ENCODE peak calls at places on chromosomes 5 and 9, in six cellular contexts. B is stimulated activated CD8-positive, alpha-beta memory T cell treated with anti-CD3 and anti-CD28 coated beads, Interleukin-12 subunit alpha, Interleukin-12 subunit beta, amount 100 ng/mL, for 4 hours; X is heart left ventricle; M is left lobe of liver; W is GM04504; J is HFF-Myc. O is an unnamed sample.

GRCh38 chr5:139660105-139660915 is 12.2 kb downstream of the CXXC5 start:
- DNase-seq in X (peak), W (no peak), B (no peak), M (peak), J (no peak), O (no peak)

GRCh38 chr9:121944741-121945191 is 148.3 kb downstream of the TTLL11 start:
- DNase-seq in X (no peak), M (no peak), B (no peak), W (peak), J (no peak), O (no peak)

GRCh38 chr5:159184858-159185381 is 24.4 kb downstream of the RNF145 start:
- DNase-seq in M (no peak), J (peak), W (no peak), X (no peak), B (no peak), O (no peak)

GRCh38 chr5:56328753-56329560 is 95.8 kb upstream of the ANKRD55 start:
- DNase-seq in W (no peak), X (no peak), M (no peak), B (no peak), J (no peak), O (no peak)

GRCh38 chr5:134026521-134027202 is 21.9 kb upstream of the VDAC1 start:
- DNase-seq in B (no peak), X (peak), W (peak), J (no peak), M (peak), O (peak)

GRCh38 chr9:128656416-128657343 is at the start of gene DYNC2I2:
- DNase-seq in X (peak), J (peak), B (peak), W (peak), M (peak), O (peak)

GRCh38 chr5:180787711-180788431 is 14.7 kb downstream of the MGAT1 start:
- DNase-seq in W (no peak), X (no peak), B (no peak), M (no peak), J (no peak), O (no peak)

GRCh38 chr5:4905674-4906528 is 234.2 kb upstream of the ADAMTS16 start:
- DNase-seq in B (no peak), W (no peak), M (no peak), X (no peak), J (no peak), O (no peak)

GRCh38 chr9:110050925-110051355 is 157.0 kb downstream of the C9orf152 start:
- DNase-seq in X (peak), W (peak), M (no peak), B (no peak), J (no peak), O (no peak)

GRCh38 chr5:166505546-166505945 is 1785.9 kb upstream of the WWC1 start:
- DNase-seq in M (no peak), B (no peak), J (no peak), W (no peak), X (no peak), O (peak)

GRCh38 chr9:130498298-130498917 is 53.6 kb downstream of the ASS1 start:
- DNase-seq in M (peak), J (peak), B (no peak), X (no peak), W (peak), O (peak)

GRCh38 chr5:88786217-88786560 is 96.8 kb downstream of the MEF2C start:
- DNase-seq in M (no peak), J (no peak), B (no peak), W (peak), X (no peak), O (no peak)

GRCh38 chr5:65062684-65063083 is 294.0 kb downstream of the CWC27 start:
- DNase-seq in X (peak), B (no peak), J (peak), W (peak), M (no peak), O (no peak)

GRCh38 chr5:118956727-118957126 is 31.6 kb downstream of the DTWD2 start:
- DNase-seq in W (peak), J (no peak), M (no peak), B (no peak), X (no peak), O (no peak)

GRCh38 chr5:91020065-91020800 is 362.9 kb downstream of the ARRDC3 start:
- DNase-seq in J (no peak), W (no peak), B (no peak), X (no peak), M (no peak), O (no peak)

GRCh38 chr5:109410389-109411174 is 808 bp upstream of the PJA2 start:
- DNase-seq in M (peak), X (peak), J (peak), B (peak), W (peak), O (peak)

GRCh38 chr5:96017951-96018350 is 56.3 kb upstream of the ELL2 start:
- DNase-seq in M (no peak), X (no peak), B (no peak), W (peak), J (peak), O (no peak)

GRCh38 chr5:141762790-141763368 is 80.8 kb upstream of the ARAP3 start:
- DNase-seq in B (no peak), J (no peak), X (no peak), M (no peak), W (no peak), O (no peak)

GRCh38 chr5:42514759-42515158 is 91.5 kb downstream of the GHR start:
- DNase-seq in W (no peak), X (no peak), B (no peak), M (no peak), J (no peak), O (no peak)

GRCh38 chr5:126124706-126125345 is 298.4 kb upstream of the GRAMD2B start:
- DNase-seq in X (no peak), M (no peak), J (no peak), B (no peak), W (no peak), O (no peak)

GRCh38 chr5:176530983-176531901 is 6.0 kb downstream of the RNF44 start:
- DNase-seq in M (no peak), X (peak), J (no peak), W (no peak), B (no peak), O (no peak)

GRCh38 chr9:12862596-12862995 is 87.8 kb downstream of the LURAP1L start:
- DNase-seq in M (no peak), W (no peak), J (no peak), B (no peak), X (no peak), O (no peak)

GRCh38 chr5:179275941-179276837 is 69.1 kb downstream of the ADAMTS2 start:
- DNase-seq in B (no peak), X (peak), M (no peak), J (peak), W (peak), O (no peak)

GRCh38 chr5:73201547-73202513 is 28.8 kb downstream of the TMEM174 start:
- DNase-seq in J (no peak), M (peak), B (peak), W (peak), X (peak), O (no peak)

GRCh38 chr5:172187118-172188032 is 649 bp downstream of the STK10 start:
- DNase-seq in M (peak), W (peak), J (no peak), B (peak), X (peak), O (peak)

GRCh38 chr5:59380350-59380951 is 513.1 kb downstream of the PDE4D start:
- DNase-seq in W (peak), X (no peak), B (no peak), M (no peak), J (peak), O (peak)

GRCh38 chr5:144142030-144142825 is 28.2 kb downstream of the YIPF5 start:
- DNase-seq in X (no peak), W (no peak), M (no peak), J (peak), B (no peak), O (peak)

GRCh38 chr9:76218868-76219462 is 175.3 kb downstream of the RFK start:
- DNase-seq in W (no peak), X (no peak), B (no peak), J (no peak), M (no peak), O (no peak)

GRCh38 chr9:115109486-115109885 is 8.5 kb downstream of the TNC start:
- DNase-seq in B (no peak), W (no peak), X (no peak), M (no peak), J (no peak), O (no peak)

GRCh38 chr5:173812811-173813550 is 75.2 kb upstream of the CPEB4 start:
- DNase-seq in W (no peak), B (no peak), X (no peak), M (no peak), J (no peak), O (no peak)

GRCh38 chr9:116468369-116468768 is 218.7 kb upstream of the TRIM32 start:
- DNase-seq in B (no peak), M (no peak), J (no peak), X (no peak), W (no peak), O (no peak)

GRCh38 chr5:6287136-6287535 is 91.2 kb downstream of the MED10 start:
- DNase-seq in J (no peak), B (no peak), M (no peak), W (no peak), X (no peak), O (no peak)

GRCh38 chr9:16275795-16276624 is 594.5 kb downstream of the BNC2 start:
- DNase-seq in W (no peak), M (peak), B (no peak), J (no peak), X (peak), O (no peak)

GRCh38 chr5:155556700-155557099 is 543.1 kb downstream of the KIF4B start:
- DNase-seq in J (no peak), X (no peak), W (no peak), B (no peak), M (no peak), O (no peak)

GRCh38 chr5:176396330-176396729 is 7.8 kb downstream of the HIGD2A start:
- DNase-seq in W (no peak), J (no peak), M (no peak), B (no peak), X (no peak), O (no peak)

GRCh38 chr9:80320916-80321315 is 749.2 kb downstream of the TLE4 start:
- DNase-seq in B (no peak), X (no peak), W (no peak), M (no peak), J (no peak), O (no peak)

GRCh38 chr5:172444110-172444510 is 10.2 kb downstream of the SH3PXD2B start:
- DNase-seq in X (no peak), J (no peak), B (no peak), W (no peak), M (no peak), O (no peak)

GRCh38 chr9:27117489-27118135 is 8.6 kb downstream of the TEK start:
- DNase-seq in M (no peak), B (no peak), X (peak), W (no peak), J (no peak), O (peak)